ENCODE peak calls at places on chromosomes 12 and 14, in four cellular contexts. J is lower leg skin, P is breast epithelium, R is epithelial cell of esophagus. Q is an unnamed sample.

GRCh38 chr12:110693731-110694130 is 4.8 kb upstream of the HVCN1 start:
- DNase-seq in P (no peak), J (peak), R (no peak), Q (no peak)

GRCh38 chr12:46661161-46661845 is 164.5 kb downstream of the SLC38A4 start:
- DNase-seq in P (no peak), R (peak), J (peak), Q (peak)

GRCh38 chr12:109736552-109737108 is 23.0 kb downstream of the FAM222A start:
- DNase-seq in R (peak), J (no peak), P (peak), Q (no peak)

GRCh38 chr14:21049263-21049662 is 7.1 kb downstream of the RNASE7 start:
- DNase-seq in P (no peak), J (no peak), R (no peak), Q (no peak)

GRCh38 chr12:83168756-83169155 is 482.1 kb downstream of the TMTC2 start:
- DNase-seq in R (no peak), P (no peak), J (no peak), Q (no peak)

GRCh38 chr12:52524241-52524897 is 4.2 kb upstream of the KRT5 start:
- DNase-seq in P (no peak), J (peak), R (peak), Q (no peak)

GRCh38 chr12:31672521-31672920 is 13.0 kb downstream of the ETFBKMT start:
- DNase-seq in J (no peak), P (no peak), R (no peak), Q (no peak)

GRCh38 chr12:10621278-10621677 is 7.9 kb upstream of the MAGOHB start:
- DNase-seq in J (no peak), P (no peak), R (no peak), Q (no peak)

GRCh38 chr12:69442894-69443293 is 27.3 kb upstream of the FRS2 start:
- DNase-seq in P (no peak), J (no peak), R (peak), Q (no peak)

GRCh38 chr12:17301544-17301943 is 695.6 kb upstream of the LMO3 start:
- DNase-seq in J (no peak), R (no peak), P (no peak), Q (no peak)

GRCh38 chr14:52878469-52878868 is 72.4 kb downstream of the FERMT2 start:
- DNase-seq in P (no peak), R (no peak), J (no peak), Q (no peak)

GRCh38 chr12:119005832-119006360 is 24.6 kb downstream of the SRRM4 start:
- DNase-seq in P (no peak), R (no peak), J (no peak), Q (no peak)

GRCh38 chr14:22319526-22320352 is 269.3 kb downstream of the DAD1 start:
- DNase-seq in P (no peak), R (peak), J (peak), Q (peak)

GRCh38 chr14:67265131-67265530 is 23.9 kb downstream of the PALS1 start:
- DNase-seq in J (no peak), R (peak), P (no peak), Q (no peak)

GRCh38 chr12:132327351-132328171 is 1.8 kb downstream of the GALNT9 start:
- DNase-seq in R (peak), P (no peak), J (peak), Q (peak)

GRCh38 chr14:100100032-100100405 is 34.8 kb downstream of the EVL start:
- DNase-seq in J (no peak), P (no peak), R (peak), Q (no peak)

GRCh38 chr14:68399971-68400370 is 392.9 kb downstream of the ZFP36L1 start:
- DNase-seq in P (no peak), R (no peak), J (no peak), Q (no peak)

GRCh38 chr14:23174785-23175184 is 8.7 kb downstream of the SLC7A8 start:
- DNase-seq in J (no peak), P (no peak), R (no peak), Q (no peak)

GRCh38 chr14:48586099-48586498 is 910.7 kb upstream of the MDGA2 start:
- DNase-seq in R (no peak), P (no peak), J (no peak), Q (no peak)

GRCh38 chr14:58898655-58899316 is 261.0 kb downstream of the DACT1 start:
- DNase-seq in P (no peak), R (peak), J (no peak), Q (no peak)

GRCh38 chr14:102953100-102953499 is 30.6 kb downstream of the AMN start:
- DNase-seq in P (no peak), J (no peak), R (no peak), Q (no peak)

GRCh38 chr12:105348561-105348960 is 18.1 kb downstream of the C12orf75 start:
- DNase-seq in P (no peak), R (no peak), J (no peak), Q (no peak)

GRCh38 chr12:98419101-98419794 is 96.1 kb upstream of the TMPO start:
- DNase-seq in R (no peak), J (no peak), P (no peak), Q (no peak)
- H3K4me3 ChIP-seq in R (no peak), J (no peak), P (no peak), Q (no peak)

GRCh38 chr12:47881041-47881440 is 23.8 kb downstream of the VDR start:
- DNase-seq in P (no peak), R (no peak), J (no peak), Q (no peak)
- TF ChIP-seq CTCF in P (no peak), R (no peak), J (no peak), Q (no peak)

DNA sequence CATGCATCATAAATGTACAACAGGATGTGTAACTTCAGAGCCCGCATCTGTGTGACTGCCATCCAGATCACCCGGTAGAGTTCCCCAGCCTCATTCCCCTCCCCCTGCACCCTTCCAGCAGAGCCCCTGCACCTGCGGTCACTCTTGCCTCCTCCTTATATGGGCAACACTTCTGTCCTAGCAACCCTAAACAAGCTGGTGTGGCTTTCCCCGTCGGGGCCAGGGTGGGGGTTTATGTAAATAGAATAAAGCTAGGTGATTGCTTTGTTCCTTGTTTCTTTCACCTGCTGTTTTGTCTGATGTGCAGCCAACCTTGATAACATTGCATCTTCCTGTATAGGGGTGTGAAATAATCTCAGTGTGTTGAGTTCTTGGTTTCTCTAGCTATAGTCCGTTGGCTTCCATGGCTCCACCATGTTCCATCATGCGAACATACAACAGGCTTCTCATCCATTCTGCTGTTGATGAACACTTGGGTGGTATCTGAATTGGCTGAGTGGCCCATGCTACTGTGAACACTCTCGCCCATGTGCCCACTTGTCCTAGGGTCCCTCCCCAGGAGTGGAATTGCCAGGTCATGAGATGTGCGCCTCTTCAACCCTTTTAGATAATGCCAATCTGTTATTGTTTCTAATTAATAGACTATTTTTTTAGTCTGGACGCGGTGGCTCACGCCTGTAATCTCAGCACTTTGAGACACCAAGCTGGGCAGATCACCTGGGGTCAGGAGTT is 102.2 kb downstream of the KIF26A start:
- DNase-seq in R (no peak), P (no peak), J (no peak), Q (no peak)
- H3K4me3 ChIP-seq in R (no peak), P (no peak), J (no peak), Q (no peak)

DNA sequence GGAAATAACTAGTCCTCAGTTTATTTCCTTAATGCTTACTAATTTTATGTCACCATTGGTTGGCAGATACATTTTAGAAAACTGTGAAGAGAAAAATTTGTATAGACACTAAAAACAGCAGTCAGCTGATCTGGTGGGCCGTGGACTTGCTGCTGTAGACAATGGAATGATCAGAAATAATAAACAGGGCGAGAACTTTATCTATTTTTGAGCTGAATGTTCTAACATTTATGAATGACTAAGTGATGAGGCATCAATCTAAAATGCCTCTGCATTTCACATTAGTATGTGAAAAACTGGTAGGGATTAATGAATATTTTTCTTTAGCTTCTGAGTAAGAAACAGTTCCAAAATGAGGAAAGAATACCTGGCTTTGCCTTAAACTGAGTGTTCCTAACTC is 24.8 kb upstream of the PKP2 start:
- DNase-seq in J (no peak), P (no peak), R (peak), Q (no peak)
- TF ChIP-seq CTCF in J (no peak), P (no peak), R (no peak), Q (no peak)

DNA sequence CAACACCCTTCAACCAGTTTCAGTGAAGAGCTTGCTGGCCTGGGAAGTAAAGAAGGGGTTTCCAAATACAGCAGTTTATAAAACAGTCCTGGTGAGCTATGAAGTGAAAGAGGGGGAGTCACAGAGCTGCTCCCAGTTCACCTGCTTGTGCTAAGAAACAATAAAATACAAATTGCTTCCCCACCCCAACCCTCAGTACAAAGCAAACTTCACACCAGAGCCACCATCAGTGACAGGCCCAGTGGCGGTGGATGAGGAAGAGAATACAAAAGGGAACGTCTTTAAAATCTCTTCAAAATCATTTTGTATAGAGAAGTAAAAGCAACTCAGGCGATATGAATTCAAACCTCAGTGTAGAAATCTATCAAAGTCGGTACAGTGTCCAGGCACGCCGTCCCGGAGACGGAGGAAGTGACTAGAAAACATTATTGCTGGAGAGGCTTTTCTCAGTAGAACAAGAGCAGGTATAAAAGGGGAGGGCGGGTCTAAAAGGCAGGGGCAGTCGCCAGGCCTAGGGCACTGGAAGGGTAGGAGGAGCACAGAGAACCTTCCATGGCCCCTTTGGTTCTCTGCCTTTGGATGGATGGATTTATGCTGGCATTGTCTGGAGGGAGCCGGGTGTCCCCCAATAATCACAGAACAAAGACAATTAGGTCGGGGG is 10.5 kb upstream of the RPLP0 start:
- DNase-seq in J (no peak), R (no peak), P (no peak), Q (no peak)
- H3K4me3 ChIP-seq in J (no peak), R (no peak), P (no peak), Q (no peak)

GRCh38 chr14:50007123-50007903 is 109.1 kb downstream of the VCPKMT start:
- DNase-seq in P (no peak), R (peak), J (peak), Q (no peak)
- TF ChIP-seq CTCF in P (no peak), R (peak), J (no peak), Q (no peak)

DNA sequence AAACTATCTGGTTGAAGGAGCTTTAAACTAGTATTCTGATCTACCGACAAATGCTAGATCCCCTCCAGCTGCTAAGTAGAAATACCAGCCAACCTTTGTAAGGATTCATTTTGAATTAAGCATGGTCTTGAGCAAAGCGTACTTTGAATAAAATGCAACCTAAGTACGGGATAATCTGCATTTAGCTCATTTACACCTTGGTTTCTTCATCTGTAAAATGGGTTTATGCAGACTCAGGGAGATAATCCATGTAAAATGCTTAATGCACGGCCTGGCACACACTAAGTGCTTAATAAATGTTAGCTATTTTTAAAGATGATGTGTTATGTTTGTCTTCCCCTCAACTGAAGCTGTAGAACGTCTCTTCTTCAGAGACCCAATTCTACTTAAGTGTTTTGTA is 15.9 kb downstream of the EGLN3 start:
- DNase-seq in R (no peak), P (no peak), J (no peak), Q (no peak)
- H3K4me3 ChIP-seq in R (no peak), P (no peak), J (no peak), Q (no peak)

DNA sequence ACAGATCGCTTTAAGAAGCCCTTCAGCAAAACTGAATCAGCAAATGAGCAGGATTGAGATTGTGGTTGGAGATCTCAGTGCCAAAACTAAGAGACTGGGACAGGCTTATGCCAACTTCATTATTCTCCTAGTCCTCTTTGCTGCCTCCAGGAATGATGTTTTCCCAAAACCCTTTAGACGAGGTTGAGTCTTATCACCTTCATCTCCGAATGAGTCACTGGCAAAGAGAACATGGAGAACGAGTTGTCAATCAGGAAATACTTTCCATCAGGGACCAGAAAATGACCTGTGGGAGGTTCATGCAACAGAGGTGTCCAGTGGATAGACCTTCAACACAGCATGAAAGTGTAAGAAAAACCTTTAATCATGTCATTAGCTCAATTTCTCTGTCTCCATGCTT is 461.5 kb downstream of the RMST start:
- DNase-seq in P (no peak), R (no peak), J (no peak), Q (no peak)
- TF ChIP-seq CTCF in P (no peak), R (no peak), J (no peak), Q (no peak)

DNA sequence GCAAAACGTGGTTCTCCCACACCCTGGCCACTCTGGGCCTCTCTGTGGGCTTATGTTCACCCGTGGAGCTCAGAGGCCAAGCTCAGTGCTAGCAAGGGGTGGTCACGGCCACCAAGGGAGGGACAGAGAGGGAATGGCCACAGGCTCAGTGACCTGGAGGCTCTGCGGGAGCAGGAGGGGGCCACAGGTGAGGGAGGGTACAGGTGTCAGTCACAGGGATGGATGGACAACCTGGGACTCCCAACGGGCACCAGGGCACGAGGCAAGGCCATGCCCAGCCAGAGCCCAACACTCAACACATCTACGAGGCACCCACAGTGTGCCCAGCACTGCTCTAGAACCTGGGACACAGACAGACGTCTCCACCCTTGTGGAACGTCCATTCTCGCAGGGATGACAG is 11.3 kb downstream of the NCOR2 start:
- DNase-seq in J (no peak), R (no peak), P (no peak), Q (no peak)
- H3K4me3 ChIP-seq in J (no peak), R (no peak), P (no peak), Q (no peak)

GRCh38 chr12:50222275-50222783 is 55.2 kb upstream of the CERS5 start:
- DNase-seq in P (no peak), J (peak), R (peak), Q (peak)
- TF ChIP-seq CTCF in P (no peak), J (no peak), R (peak), Q (peak)

Q was measured in thyroid gland.